ENCODE peak calls at places on chromosomes 13 and 19, in four cellular contexts. T is epithelial cell of esophagus, N is fibroblast of the conjunctiva, I is A549. G is an unnamed sample.

GRCh38 chr19:51370230-51370629 is 1.4 kb upstream of the CLDND2 start:
- DNase-seq in I (no peak), N (no peak), T (no peak), G (no peak)

GRCh38 chr13:84433024-84433423 is 550.8 kb upstream of the SLITRK1 start:
- DNase-seq in T (no peak), I (no peak), N (peak), G (no peak)

GRCh38 chr19:33456845-33457220 is 64.8 kb downstream of the PEPD start:
- DNase-seq in I (no peak), N (no peak), T (no peak), G (no peak)

GRCh38 chr13:39263033-39263432 is 224.8 kb downstream of the NHLRC3 start:
- DNase-seq in T (peak), I (peak), N (peak), G (peak)

GRCh38 chr19:3690551-3691371 is 9.5 kb downstream of the PIP5K1C start:
- DNase-seq in T (no peak), I (no peak), N (no peak), G (no peak)

GRCh38 chr13:50222569-50223332 is 207.5 kb downstream of the KCNRG start:
- DNase-seq in I (no peak), T (peak), N (no peak), G (peak)

GRCh38 chr19:40283414-40284250 is 1.5 kb downstream of the AKT2 start:
- DNase-seq in N (no peak), I (no peak), T (no peak), G (no peak)

GRCh38 chr19:49564616-49565045 is 15.7 kb downstream of the NOSIP start:
- DNase-seq in I (no peak), N (no peak), T (no peak), G (no peak)

GRCh38 chr19:55443824-55444719 is 972 bp upstream of the SHISA7 start:
- DNase-seq in T (no peak), I (no peak), N (no peak), G (no peak)

GRCh38 chr19:29636553-29637325 is 28.5 kb upstream of the PLEKHF1 start:
- DNase-seq in N (no peak), T (no peak), I (no peak), G (no peak)

GRCh38 chr13:95771950-95772349 is 95.0 kb downstream of the DNAJC3 start:
- DNase-seq in N (no peak), I (no peak), T (no peak), G (no peak)

GRCh38 chr13:113785051-113786010 is 26.3 kb downstream of the TMEM255B start:
- DNase-seq in N (no peak), I (no peak), T (peak), G (no peak)

GRCh38 chr13:27349458-27349857 is 75.0 kb upstream of the GTF3A start:
- DNase-seq in N (no peak), T (no peak), I (no peak), G (no peak)

GRCh38 chr13:94586371-94586770 is 9.6 kb downstream of the TGDS start:
- DNase-seq in N (no peak), T (no peak), I (no peak), G (no peak)

GRCh38 chr13:112244495-112245177 is 131.5 kb upstream of the SPACA7 start:
- DNase-seq in N (no peak), I (no peak), T (no peak), G (no peak)

GRCh38 chr19:1154731-1155351 is 19.2 kb downstream of the SBNO2 start:
- DNase-seq in I (peak), N (peak), T (peak), G (peak)

GRCh38 chr13:89082623-89083022 is 1411.5 kb downstream of the SLITRK5 start:
- DNase-seq in N (no peak), I (no peak), T (no peak), G (no peak)

GRCh38 chr19:38648789-38649304 is 1.4 kb downstream of the ACTN4 start:
- DNase-seq in T (no peak), N (no peak), I (no peak), G (no peak)

GRCh38 chr13:68168448-68168847 is 938.3 kb upstream of the PCDH9 start:
- DNase-seq in T (peak), I (no peak), N (no peak), G (no peak)

GRCh38 chr13:74070513-74070912 is 63.7 kb downstream of the KLF12 start:
- DNase-seq in I (no peak), T (no peak), N (no peak), G (no peak)

GRCh38 chr19:2055871-2056809 is 5.1 kb upstream of the MKNK2 start:
- DNase-seq in I (no peak), T (peak), N (peak), G (no peak)

GRCh38 chr13:48586591-48587103 is 53.8 kb upstream of the RCBTB2 start:
- DNase-seq in T (no peak), I (no peak), N (peak), G (no peak)

GRCh38 chr19:40110570-40110969 is 19.8 kb upstream of the ZNF780A start:
- DNase-seq in T (no peak), N (no peak), I (no peak), G (no peak)

GRCh38 chr19:39154626-39155100 is 29.1 kb downstream of the PAK4 start:
- DNase-seq in T (peak), N (no peak), I (peak), G (peak)

GRCh38 chr13:80040219-80040976 is 300.5 kb downstream of the SPRY2 start:
- DNase-seq in I (peak), N (peak), T (peak), G (peak)

GRCh38 chr13:99536023-99536422 is 34.8 kb downstream of the TM9SF2 start:
- DNase-seq in N (no peak), I (no peak), T (no peak), G (no peak)

GRCh38 chr19:7986321-7987083 is 18.9 kb downstream of the ELAVL1 start:
- DNase-seq in N (no peak), I (no peak), T (peak), G (no peak)